ENCODE peak calls at places on chromosomes 4 and X, in six cellular contexts. C is kidney, T is tibial artery, E is retinal pigment epithelial cell, W is fibroblast of the aortic adventitia, X is breast epithelium. D is an unnamed sample.

GRCh38 chr4:95107635-95108034 is 349.9 kb downstream of the BMPR1B start:
- DNase-seq in E (no peak), T (no peak), X (no peak), C (no peak), W (peak; percentile 45), D (peak; percentile 69)

GRCh38 chr4:183758006-183758734 is 99.1 kb downstream of the TRAPPC11 start:
- DNase-seq in T (no peak), C (peak; percentile 78), E (no peak), W (peak; percentile 5), X (no peak), D (no peak)

GRCh38 chr4:7911044-7911578 is 28.6 kb downstream of the AFAP1 start:
- DNase-seq in C (peak; percentile 84), T (peak; percentile 41), E (no peak), X (no peak), W (peak; percentile 95), D (peak; percentile 75)

GRCh38 chr4:185708348-185708747 is 103.6 kb downstream of the SORBS2 start:
- DNase-seq in T (no peak), E (peak; percentile 73), W (peak; percentile 76), C (no peak), X (no peak), D (peak; percentile 78)

GRCh38 chr4:48290146-48290772 is 20.6 kb upstream of the TEC start:
- DNase-seq in X (no peak), T (no peak), W (peak; percentile 22), E (no peak), C (no peak), D (peak; percentile 56)

GRCh38 chrX:134181261-134181660 is 55.7 kb upstream of the CCDC160 start:
- DNase-seq in W (no peak), C (no peak), E (no peak), X (no peak), T (no peak), D (no peak)

GRCh38 chr4:37422638-37423037 is 178.1 kb downstream of the NWD2 start:
- DNase-seq in W (no peak), X (no peak), T (no peak), E (no peak), C (no peak), D (no peak)

GRCh38 chr4:101334963-101335572 is 12.3 kb downstream of the PPP3CA start:
- DNase-seq in X (no peak), E (no peak), W (peak; percentile 48), C (no peak), T (no peak), D (no peak)

GRCh38 chr4:5142726-5143125 is 91.4 kb downstream of the STK32B start:
- DNase-seq in T (peak; percentile 39), C (no peak), X (no peak), E (no peak), W (peak; percentile 75), D (peak; percentile 34)
- TF ChIP-seq CTCF in T (peak; percentile 37), C (peak; percentile 79), X (no peak), E (peak; percentile 75), W (peak; percentile 66), D (no peak)

DNA sequence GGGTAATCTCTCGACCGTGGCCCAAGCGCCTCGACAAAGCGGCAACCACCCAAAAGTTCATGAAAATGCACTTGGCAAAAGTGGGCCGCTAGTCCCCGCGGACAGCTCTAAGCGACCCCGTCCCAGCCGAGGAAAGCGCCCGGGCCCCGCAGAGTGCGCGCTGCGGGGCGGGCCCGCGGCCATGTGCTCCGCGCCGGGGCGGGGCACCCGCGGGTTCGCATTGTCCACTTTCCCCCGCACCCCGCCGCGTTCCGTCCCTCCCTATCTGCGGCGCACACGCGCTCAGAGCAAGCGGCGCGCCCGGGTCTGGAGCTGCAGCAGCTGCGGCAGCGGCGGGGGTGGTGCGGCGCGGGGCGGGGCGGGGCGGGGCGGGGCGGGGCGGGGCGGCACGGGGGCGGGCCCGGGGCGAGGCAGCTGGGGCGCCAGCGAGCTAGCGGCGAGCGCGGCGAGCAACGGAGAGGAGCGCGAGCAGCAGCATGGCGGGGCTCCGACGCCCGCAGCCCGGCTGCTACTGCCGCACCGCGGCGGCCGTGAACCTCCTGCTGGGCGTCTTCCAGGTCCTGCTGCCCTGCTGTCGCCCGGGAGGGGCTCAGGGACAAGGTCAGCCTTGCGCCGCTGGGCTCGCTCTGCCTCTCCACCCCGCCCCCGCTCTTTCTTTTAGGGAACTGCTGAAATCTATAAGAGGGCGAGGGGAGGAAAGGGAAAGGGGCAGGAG is at the start of gene TMEM131L:
- DNase-seq in W (peak; percentile 51), X (peak; percentile 45), T (peak; percentile 67), E (no peak), C (peak; percentile 92), D (peak; percentile 76)
- TF ChIP-seq CTCF in W (peak; percentile 22), X (no peak), T (peak; percentile 32), E (no peak), C (no peak), D (no peak)

GRCh38 chr4:13970349-13970748 is 342.8 kb upstream of the BOD1L1 start:
- DNase-seq in T (no peak), C (no peak), W (no peak), X (no peak), E (no peak), D (no peak)

GRCh38 chr4:13966241-13967195 is 339.0 kb upstream of the BOD1L1 start:
- DNase-seq in W (peak; percentile 85), X (no peak), T (no peak), C (no peak), E (no peak), D (peak; percentile 84)

GRCh38 chr4:13963601-13964000 is 336.1 kb upstream of the BOD1L1 start:
- DNase-seq in E (no peak), T (no peak), W (peak; percentile 88), C (no peak), X (no peak), D (no peak)

GRCh38 chr4:13968723-13969122 is 341.2 kb upstream of the BOD1L1 start:
- DNase-seq in X (no peak), W (no peak), T (no peak), E (no peak), C (no peak), D (peak; percentile 20)
- TF ChIP-seq CTCF in X (no peak), W (no peak), T (no peak), E (no peak), C (no peak), D (no peak)

GRCh38 chr4:77834403-77834802 is 15.2 kb upstream of the CNOT6L start:
- DNase-seq in C (no peak), T (no peak), X (no peak), E (no peak), W (no peak), D (no peak)
- TF ChIP-seq CTCF in C (no peak), T (no peak), X (no peak), E (no peak), W (no peak), D (no peak)

GRCh38 chr4:189084671-189085070 is 856.0 kb upstream of the FRG1 start:
- DNase-seq in T (no peak), X (no peak), E (no peak), W (no peak), C (no peak), D (no peak)

GRCh38 chr4:189092596-189092995 is 848.1 kb upstream of the FRG1 start:
- DNase-seq in W (no peak), T (no peak), E (no peak), C (no peak), X (no peak), D (no peak)

GRCh38 chr4:189088783-189089182 is 851.9 kb upstream of the FRG1 start:
- DNase-seq in W (no peak), X (no peak), C (no peak), E (no peak), T (no peak), D (no peak)

GRCh38 chr4:189087981-189088380 is 852.7 kb upstream of the FRG1 start:
- DNase-seq in W (no peak), C (no peak), X (no peak), T (no peak), E (no peak), D (no peak)

DNA sequence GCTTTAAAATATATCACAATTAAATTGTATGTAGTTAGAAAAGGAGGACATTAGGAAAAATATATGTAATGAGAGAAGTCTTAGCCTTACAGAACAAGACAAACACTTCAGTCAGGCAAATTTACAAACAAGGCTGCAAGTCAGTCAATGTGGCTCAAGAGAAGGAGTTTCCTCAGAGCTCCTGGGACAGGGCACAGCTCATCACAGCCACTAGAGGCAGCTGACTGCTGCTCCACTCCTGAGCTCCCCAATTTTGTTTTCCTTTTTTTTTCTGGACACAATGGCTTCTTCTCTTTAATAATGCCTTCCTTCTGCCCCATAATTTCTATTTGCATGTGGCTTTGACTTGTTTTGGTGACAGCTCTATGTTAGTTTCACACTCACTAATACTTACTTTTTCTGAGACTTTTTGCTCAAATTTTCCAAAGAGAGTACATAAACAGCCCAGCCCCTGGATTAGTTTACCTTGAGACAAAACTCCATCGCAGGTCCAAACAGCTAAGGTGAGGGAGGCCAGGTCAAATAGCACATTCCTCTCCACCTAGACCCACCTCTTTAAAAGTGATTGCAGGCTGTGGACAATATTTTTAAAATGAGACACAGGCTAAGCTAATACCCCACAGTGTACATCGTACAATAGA is 850.4 kb upstream of the FRG1 start:
- DNase-seq in T (no peak), E (no peak), C (no peak), X (no peak), W (no peak), D (peak; percentile 52)
- TF ChIP-seq CTCF in T (no peak), E (peak; percentile 33), C (peak; percentile 16), X (no peak), W (no peak), D (peak; percentile 85)

GRCh38 chr4:1716065-1716945 is 4.2 kb upstream of the SLBP start:
- DNase-seq in E (no peak), T (peak; percentile 17), C (peak; percentile 73), X (no peak), W (no peak), D (no peak)
- TF ChIP-seq CTCF in E (no peak), T (no peak), C (no peak), X (no peak), W (no peak), D (no peak)

DNA sequence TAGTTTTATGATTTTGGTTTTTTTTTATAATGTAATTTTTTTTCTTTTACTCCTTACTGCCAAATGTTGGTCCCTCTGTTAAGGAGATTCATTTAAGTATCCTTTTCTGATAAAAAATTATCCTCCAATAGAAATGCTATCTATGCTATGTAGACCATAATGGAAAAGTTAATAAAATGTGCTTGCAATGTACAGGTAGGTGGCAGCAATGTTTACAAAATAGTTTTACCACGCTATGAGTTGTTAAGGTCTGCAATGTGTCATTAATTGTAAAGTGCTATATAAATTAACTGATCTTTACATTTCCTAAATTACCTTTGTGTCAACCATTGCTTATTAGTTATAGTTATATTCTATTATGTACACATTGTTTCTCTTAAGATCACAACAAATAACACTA is 3.8 kb upstream of the CENPC start:
- DNase-seq in W (peak; percentile 46), E (peak; percentile 10), T (no peak), X (no peak), C (no peak), D (peak; percentile 71)
- TF ChIP-seq CTCF in W (peak; percentile 33), E (peak; percentile 46), T (no peak), X (no peak), C (peak; percentile 5), D (peak; percentile 44)

DNA sequence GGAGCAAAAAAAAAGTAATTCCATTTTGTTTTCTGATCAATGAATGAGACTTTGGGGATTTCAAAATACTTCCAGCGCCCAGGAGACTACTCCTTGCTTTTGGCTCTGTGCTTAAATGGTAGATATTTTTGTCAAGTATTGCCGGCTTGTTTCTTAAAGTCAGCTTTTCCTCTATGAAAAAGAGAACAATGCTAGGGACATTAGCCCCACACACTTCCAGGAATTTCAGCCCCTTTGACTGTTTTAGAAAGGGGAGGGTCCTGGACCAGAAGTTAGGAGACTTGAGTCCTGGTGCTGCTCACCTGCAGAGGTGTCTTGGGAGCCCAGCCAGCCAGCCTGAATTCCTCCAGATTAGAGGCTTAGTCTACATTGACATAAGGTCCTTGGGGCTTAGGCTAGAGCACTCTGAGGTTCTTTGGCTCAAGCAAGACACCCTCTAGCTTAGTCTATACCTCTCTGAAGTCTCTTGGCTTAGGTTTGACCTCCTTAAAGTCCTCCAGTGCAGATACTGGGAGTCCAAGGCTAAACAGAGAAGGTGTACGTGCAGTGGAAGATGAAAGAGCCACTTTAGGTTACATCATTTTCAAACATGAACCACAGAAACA is 1.6 kb upstream of the SETD7 start:
- DNase-seq in C (no peak), X (no peak), E (no peak), T (no peak), W (no peak), D (no peak)
- TF ChIP-seq CTCF in C (no peak), X (no peak), E (no peak), T (no peak), W (no peak), D (no peak)

D was measured in epithelial cell of esophagus.